ENCODE peak calls at places on chromosomes 11 and 22, in five cellular contexts. P is astrocyte; O is sigmoid colon; V is BE2C; C is CD8-positive, alpha-beta memory T cell. I is an unnamed sample.

GRCh38 chr11:112751312-112751711 is 209.9 kb upstream of the NCAM1 start:
- DNase-seq in P (no peak), O (peak; percentile 60), V (peak; percentile 26), C (no peak), I (no peak)

GRCh38 chr11:78149646-78150045 is 10.2 kb upstream of the ALG8 start:
- DNase-seq in P (peak; percentile 43), O (no peak), V (no peak), C (no peak), I (peak; percentile 74)

GRCh38 chr22:43293661-43294392 is 49.3 kb downstream of the SCUBE1 start:
- DNase-seq in P (no peak), O (peak; percentile 97), V (peak; percentile 78), C (no peak), I (no peak)

GRCh38 chr11:15859411-15859810 is 496.9 kb downstream of the SOX6 start:
- DNase-seq in P (no peak), O (no peak), V (no peak), C (no peak), I (no peak)

GRCh38 chr11:22536036-22536435 is 89.6 kb downstream of the FANCF start:
- DNase-seq in P (peak; percentile 68), O (no peak), V (no peak), C (no peak), I (no peak)

GRCh38 chr11:16981651-16982194 is 32.5 kb downstream of the PLEKHA7 start:
- DNase-seq in P (peak; percentile 75), O (no peak), V (no peak), C (no peak), I (no peak)

GRCh38 chr11:67572747-67573419 is 10.7 kb upstream of the GSTP1 start:
- DNase-seq in P (peak; percentile 16), O (peak; percentile 82), V (peak; percentile 80), C (no peak), I (no peak)

GRCh38 chr22:17098379-17098819 is 13.6 kb downstream of the IL17RA start:
- DNase-seq in P (no peak), O (peak; percentile 69), V (no peak), C (no peak), I (no peak)

GRCh38 chr11:72084076-72084475 is 3.4 kb downstream of the LRRC51 start:
- DNase-seq in P (no peak), O (no peak), V (no peak), C (no peak), I (no peak)

GRCh38 chr11:87306260-87306861 is 268.6 kb downstream of the TMEM135 start:
- DNase-seq in P (no peak), O (no peak), V (no peak), C (no peak), I (no peak)

GRCh38 chr11:43948341-43949185 is 6.1 kb downstream of the C11orf96 start:
- DNase-seq in P (no peak), O (no peak), V (peak; percentile 26), C (no peak), I (no peak)

GRCh38 chr11:107018274-107018901 is at the start of gene GUCY1A2:
- DNase-seq in P (peak; percentile 18), O (peak; percentile 55), V (peak; percentile 22), C (no peak), I (peak; percentile 44)

GRCh38 chr11:66915046-66915832 is 42.9 kb downstream of the PC start:
- DNase-seq in P (no peak), O (no peak), V (no peak), C (no peak), I (peak; percentile 55)

GRCh38 chr22:43345761-43346261 is 2.6 kb upstream of the SCUBE1 start:
- DNase-seq in P (no peak), O (no peak), V (no peak), C (no peak), I (no peak)

GRCh38 chr11:118634435-118635236 is 27.2 kb downstream of the PHLDB1 start:
- DNase-seq in P (peak; percentile 44), O (peak; percentile 94), V (peak; percentile 88), C (no peak), I (peak; percentile 93)

GRCh38 chr22:35140879-35141745 is 75.2 kb downstream of the ISX start:
- DNase-seq in P (no peak), O (no peak), V (peak; percentile 26), C (no peak), I (no peak)

GRCh38 chr11:47243454-47243853 is 5.2 kb downstream of the ACP2 start:
- DNase-seq in P (no peak), O (no peak), V (no peak), C (no peak), I (no peak)

GRCh38 chr11:32511926-32512325 is 71.7 kb upstream of the EIF3M start:
- DNase-seq in P (no peak), O (no peak), V (no peak), C (no peak), I (no peak)

GRCh38 chr22:49996532-49997220 is 15.9 kb downstream of the IL17REL start:
- DNase-seq in P (no peak), O (peak; percentile 60), V (peak; percentile 9), C (no peak), I (peak; percentile 68)

GRCh38 chr11:96388891-96389603 is 665 bp downstream of the CCDC82 start:
- DNase-seq in P (peak; percentile 45), O (no peak), V (no peak), C (no peak), I (no peak)

GRCh38 chr11:69839516-69839915 is 20.3 kb upstream of the FGF3 start:
- DNase-seq in P (no peak), O (no peak), V (no peak), C (no peak), I (no peak)

GRCh38 chr11:29780756-29781155 is 236.1 kb downstream of the KCNA4 start:
- DNase-seq in P (no peak), O (no peak), V (no peak), C (no peak), I (no peak)

GRCh38 chr11:117600261-117600783 is 196.7 kb downstream of the DSCAML1 start:
- DNase-seq in P (no peak), O (peak; percentile 48), V (no peak), C (no peak), I (no peak)

GRCh38 chr22:45502215-45503070 is at the start of gene FBLN1:
- DNase-seq in P (no peak), O (no peak), V (peak; percentile 73), C (no peak), I (peak; percentile 65)

GRCh38 chr11:72309074-72309598 is 65.2 kb upstream of the PHOX2A start:
- DNase-seq in P (no peak), O (no peak), V (no peak), C (no peak), I (no peak)

GRCh38 chr11:57546869-57547518 is 9.6 kb downstream of the SMTNL1 start:
- DNase-seq in P (no peak), O (no peak), V (peak; percentile 9), C (no peak), I (no peak)

GRCh38 chr11:63838150-63838681 is 694 bp upstream of the MARK2 start:
- DNase-seq in P (no peak), O (no peak), V (no peak), C (no peak), I (peak; percentile 79)

GRCh38 chr11:73197348-73197747 is 20.7 kb upstream of the P2RY2 start:
- DNase-seq in P (no peak), O (peak; percentile 15), V (no peak), C (no peak), I (peak; percentile 4)

GRCh38 chr11:92980291-92980690 is 10.8 kb downstream of the MTNR1B start:
- DNase-seq in P (no peak), O (no peak), V (no peak), C (no peak), I (no peak)

GRCh38 chr11:130192845-130193267 is 33.3 kb downstream of the ST14 start:
- DNase-seq in P (no peak), O (no peak), V (no peak), C (no peak), I (peak; percentile 9)

GRCh38 chr11:96472085-96472484 is 82.3 kb downstream of the JRKL start:
- DNase-seq in P (no peak), O (no peak), V (no peak), C (no peak), I (no peak)

DNA sequence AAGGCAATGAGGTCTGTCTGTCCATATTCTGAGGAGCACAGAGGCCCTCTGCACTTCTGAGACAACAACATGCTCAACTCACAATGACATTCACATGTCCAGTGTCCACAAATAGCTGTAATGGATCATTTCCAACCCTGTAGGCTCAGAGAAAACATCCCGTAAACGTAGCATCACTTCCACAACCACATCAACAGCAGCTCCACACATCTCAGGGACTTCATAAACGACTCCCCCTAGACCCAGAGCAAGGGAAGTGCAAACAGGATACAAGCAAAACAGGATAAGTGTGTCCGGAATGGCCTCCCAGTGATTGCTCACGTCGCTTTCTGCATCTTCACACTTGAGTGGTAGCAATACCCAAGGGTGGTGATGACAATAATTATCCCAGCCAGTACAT is 100.2 kb downstream of the SYN3 start:
- DNase-seq in P (no peak), O (no peak), V (no peak), C (no peak), I (no peak)
- H3K4me3 ChIP-seq in P (no peak overlapping the region), O (no peak overlapping the region), V (no peak overlapping the region), C (no peak overlapping the region), I (no peak overlapping the region)

GRCh38 chr11:12771875-12772274 is 97.7 kb downstream of the TEAD1 start:
- DNase-seq in P (peak; percentile 52), O (no peak), V (no peak), C (no peak), I (no peak)
- H3K4me1 ChIP-seq in P (peaks cover 48% of the 10 kb centered on the region), O (no peaks in the 10 kb centered on the region), V (peaks cover 8% of the 10 kb centered on the region), C (no peaks in the 10 kb centered on the region), I (no peaks in the 10 kb centered on the region)

DNA sequence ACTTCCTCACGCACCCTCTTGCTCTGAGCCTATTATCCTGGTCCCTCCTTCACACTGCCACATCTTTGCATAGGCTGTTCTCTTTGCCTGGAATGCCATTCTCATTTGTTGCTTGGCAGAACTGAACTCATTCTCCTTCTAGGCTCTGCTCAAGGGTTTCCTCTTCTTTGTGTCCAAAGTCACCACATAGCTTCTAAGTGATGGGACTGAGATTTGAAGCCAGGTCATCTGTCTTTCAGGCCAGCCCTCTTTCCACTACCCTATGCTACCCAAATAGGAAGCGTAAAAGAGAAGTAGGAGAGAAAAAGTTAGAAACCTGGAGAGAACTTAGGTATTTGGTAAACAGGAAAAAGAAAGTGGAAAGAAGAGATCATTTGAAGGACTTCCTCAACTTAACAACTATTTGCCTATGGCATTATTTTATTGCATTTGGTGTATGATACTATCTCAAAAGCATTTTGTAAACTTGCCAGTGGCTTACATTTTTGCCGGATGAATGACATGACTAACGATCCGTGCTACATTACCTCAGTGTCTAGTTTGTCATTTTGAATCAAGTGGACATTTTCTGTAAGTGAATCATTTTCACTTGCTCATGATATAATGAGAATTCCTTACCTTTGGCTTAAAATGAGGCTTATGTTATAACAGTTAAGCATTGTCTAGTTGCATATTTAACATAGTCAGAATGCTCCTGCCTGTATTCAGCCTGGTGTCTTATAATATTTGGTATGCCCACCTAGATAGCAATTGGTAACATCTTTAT is 18.5 kb downstream of the NF2 start:
- DNase-seq in P (peak; percentile 98), O (no peak), V (no peak), C (no peak), I (no peak)
- H3K4me3 ChIP-seq in P (peak overlapping the region; percentile 30), O (no peak overlapping the region), V (no peak overlapping the region), C (no peak overlapping the region), I (no peak overlapping the region)

GRCh38 chr22:22842085-22842484 is 45.5 kb upstream of the IGLL5 start:
- DNase-seq in P (no peak), O (no peak), V (no peak), C (no peak), I (no peak)

GRCh38 chr22:22840778-22841177 is 46.8 kb upstream of the IGLL5 start:
- DNase-seq in P (no peak), O (no peak), V (no peak), C (no peak), I (no peak)

GRCh38 chr22:22839570-22840314 is 47.9 kb upstream of the IGLL5 start:
- DNase-seq in P (no peak), O (no peak), V (no peak), C (no peak), I (no peak)

GRCh38 chr22:22841598-22841997 is 46.0 kb upstream of the IGLL5 start:
- DNase-seq in P (no peak), O (no peak), V (no peak), C (no peak), I (no peak)

GRCh38 chr22:22843848-22844247 is 43.8 kb upstream of the IGLL5 start:
- DNase-seq in P (no peak), O (no peak), V (no peak), C (no peak), I (no peak)
- H3K4me1 ChIP-seq in P (no peaks in the 10 kb centered on the region), O (no peaks in the 10 kb centered on the region), V (no peaks in the 10 kb centered on the region), C (peaks cover 10% of the 10 kb centered on the region), I (no peaks in the 10 kb centered on the region)